ENCODE peak calls at places on chromosomes 7 and 10, in eight cellular contexts. G is cardiac muscle cell, X is left ventricle myocardium inferior, F is pancreas, D is fibroblast of lung, U is prostate gland, B is upper lobe of right lung, Y is HCT116. A is an unnamed sample.

GRCh38 chr10:5545426-5545777 is 20.6 kb downstream of the CALML3 start:
- DNase-seq in Y (no peak), X (no peak), F (no peak), B (no peak), G (no peak), U (no peak), D (peak; percentile 42), A (no peak)

GRCh38 chr7:28872226-28872625 is 85.9 kb downstream of the TRIL start:
- DNase-seq in F (no peak), U (no peak), B (no peak), X (no peak), D (no peak), Y (no peak), G (peak; percentile 32), A (peak; percentile 29)

GRCh38 chr7:9945882-9946281 is 1027.8 kb upstream of the PHF14 start:
- DNase-seq in X (no peak), Y (no peak), U (no peak), G (no peak), F (no peak), D (peak; percentile 19), B (no peak), A (no peak)

GRCh38 chr10:26640391-26640790 is 57.1 kb upstream of the PDSS1 start:
- DNase-seq in D (no peak), B (no peak), F (no peak), G (no peak), U (no peak), X (no peak), Y (no peak), A (no peak)

GRCh38 chr10:102578782-102579181 is 65.5 kb upstream of the TRIM8 start:
- DNase-seq in U (no peak), B (no peak), Y (no peak), G (no peak), F (no peak), X (no peak), D (no peak), A (no peak)

GRCh38 chr10:91043173-91043910 is 122.5 kb upstream of the ANKRD1 start:
- DNase-seq in U (no peak), F (no peak), Y (peak; percentile 21), X (no peak), B (no peak), D (peak; percentile 45), G (peak; percentile 54), A (peak; percentile 43)

GRCh38 chr7:17617857-17618651 is 319.6 kb downstream of the AHR start:
- DNase-seq in G (no peak), B (no peak), F (no peak), D (no peak), Y (no peak), U (no peak), X (no peak), A (no peak)

GRCh38 chr7:89002942-89003618 is 207.5 kb upstream of the TEX47 start:
- DNase-seq in F (no peak), G (peak; percentile 0), D (no peak), B (no peak), X (no peak), U (no peak), Y (no peak), A (no peak)

GRCh38 chr7:94374231-94374630 is 20.5 kb upstream of the COL1A2 start:
- DNase-seq in G (peak; percentile 96), B (peak; percentile 66), D (peak; percentile 93), X (peak; percentile 79), U (no peak), Y (no peak), F (no peak), A (no peak)

DNA sequence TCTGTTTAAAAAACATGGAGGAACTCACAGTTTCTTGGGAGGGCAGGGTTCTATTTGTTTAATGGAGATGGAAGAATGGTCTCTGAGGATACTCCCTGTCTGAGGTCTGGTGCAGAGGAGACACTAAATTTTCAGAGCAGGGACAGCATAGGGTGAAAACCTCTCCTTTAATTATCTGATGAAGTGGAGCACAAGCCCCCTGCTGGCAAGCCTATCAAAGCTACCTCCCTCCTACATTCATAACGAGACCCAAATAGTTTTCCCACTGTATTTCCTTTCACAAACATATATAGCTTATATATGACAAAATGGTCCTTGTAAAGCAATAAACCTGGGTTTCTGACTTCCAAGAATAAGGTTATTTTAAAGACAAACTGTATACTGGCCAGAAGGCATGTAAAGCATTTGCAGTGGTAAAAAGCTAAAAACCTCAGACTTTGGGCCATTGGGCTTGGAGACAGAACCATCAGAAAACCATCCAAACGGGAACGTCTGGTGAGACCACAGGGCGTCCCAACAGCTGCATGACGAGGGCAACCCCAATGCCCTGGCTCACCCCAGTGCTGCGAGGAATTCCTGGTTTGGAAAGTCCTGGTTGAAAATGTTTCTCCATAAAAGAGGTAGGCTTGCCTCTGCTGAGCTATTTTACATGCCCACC is 201.3 kb downstream of the FANK1 start:
- DNase-seq in U (no peak), F (no peak), Y (no peak), D (no peak), B (no peak), X (no peak), G (no peak), A (peak; percentile 26)
- TF ChIP-seq CTCF in U (no peak), F (no peak), Y (peak; percentile 55), D (no peak), B (no peak), X (peak; percentile 30), G (peak; percentile 24), A (no peak)

GRCh38 chr10:125911990-125912389 is 15.6 kb downstream of the FANK1 start:
- DNase-seq in F (peak; percentile 85), U (peak; percentile 73), B (no peak), X (no peak), D (no peak), Y (no peak), G (no peak), A (no peak)

GRCh38 chr10:125916977-125917376 is 20.6 kb downstream of the FANK1 start:
- DNase-seq in B (no peak), F (no peak), X (no peak), D (no peak), Y (no peak), U (no peak), G (no peak), A (no peak)

DNA sequence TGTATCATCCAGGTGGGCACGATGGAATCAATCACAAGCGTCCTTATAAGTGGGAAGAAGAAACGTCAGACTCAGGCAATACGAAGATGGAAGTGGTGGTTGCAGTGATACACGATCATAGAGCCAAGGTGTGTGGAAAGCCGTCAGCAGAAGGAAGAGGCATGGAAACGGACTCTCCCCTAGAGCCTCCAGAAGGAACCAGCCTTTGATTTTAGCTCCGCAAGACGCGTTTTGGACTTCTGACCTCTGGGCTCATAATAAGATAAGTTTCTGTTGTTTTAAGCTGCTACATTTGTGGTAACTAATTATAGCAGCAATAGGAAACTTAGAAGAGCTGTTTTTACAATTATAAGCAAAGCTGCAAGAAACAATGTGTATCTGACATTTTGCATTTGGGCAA is 14.8 kb downstream of the FANK1 start:
- DNase-seq in G (no peak), U (no peak), D (no peak), X (no peak), F (peak; percentile 39), B (no peak), Y (no peak), A (no peak)
- H3K27ac ChIP-seq in G (no peak overlapping the region), U (no peak overlapping the region), D (no peak overlapping the region), X (no peak overlapping the region), F (peak overlapping the region; percentile 64), B (no peak overlapping the region), Y (no peak overlapping the region), A (no peak overlapping the region)

GRCh38 chr7:139360210-139360947 is 685 bp downstream of the LUC7L2 start:
- DNase-seq in G (peak; percentile 96), U (peak; percentile 99), Y (peak; percentile 87), F (peak; percentile 97), X (peak; percentile 97), B (peak; percentile 98), D (peak; percentile 93), A (peak; percentile 98)
- TF ChIP-seq CTCF in G (no peak), U (no peak), Y (no peak), F (no peak), X (no peak), B (no peak), D (no peak), A (no peak)

DNA sequence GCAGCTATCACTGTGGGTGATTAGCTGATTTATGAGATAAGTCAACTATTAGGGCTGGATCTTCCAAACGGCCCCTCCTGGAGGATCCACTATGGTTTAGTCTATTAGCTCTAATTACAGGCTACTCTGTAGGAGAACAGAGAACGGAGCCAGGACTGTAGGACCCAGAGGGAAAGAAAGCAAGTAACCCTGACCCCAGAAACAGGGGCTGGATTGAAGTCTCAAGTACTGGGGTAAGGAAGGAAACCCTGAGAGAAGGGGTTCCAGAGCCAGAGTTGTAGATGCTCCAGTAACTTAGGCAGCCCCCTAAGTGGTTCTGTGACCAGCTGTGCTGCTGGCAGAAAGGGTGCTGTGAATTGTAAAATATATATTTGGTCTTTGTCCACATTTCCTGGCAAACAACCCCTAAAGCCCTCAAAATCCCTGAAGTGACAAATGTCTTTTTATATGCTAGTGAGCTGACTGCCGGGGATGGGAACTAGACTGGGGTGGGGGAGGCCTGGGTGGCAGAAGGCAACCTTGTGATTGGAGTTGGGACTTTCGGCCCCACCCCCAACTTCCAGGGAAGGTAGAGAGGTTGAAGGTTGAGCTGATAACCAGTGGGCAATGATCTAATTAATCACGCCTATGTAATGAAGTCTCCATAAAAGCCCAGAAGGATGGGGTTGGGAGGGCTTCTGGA is 2.8 kb downstream of the EPHA1 start:
- DNase-seq in F (no peak), U (no peak), B (no peak), X (no peak), D (peak; percentile 45), Y (no peak), G (no peak), A (no peak)
- H3K27ac ChIP-seq in F (no peak overlapping the region), U (no peak overlapping the region), B (peak overlapping the region; percentile 17), X (no peak overlapping the region), D (no peak overlapping the region), Y (no peak overlapping the region), G (no peak overlapping the region), A (no peak overlapping the region)

GRCh38 chr7:157949711-157950110 is 612.9 kb downstream of the DNAJB6 start:
- DNase-seq in F (no peak), Y (peak; percentile 33), X (no peak), D (no peak), G (no peak), U (no peak), B (no peak), A (peak; percentile 17)
- TF ChIP-seq CTCF in F (no peak), Y (no peak), X (no peak), D (no peak), G (no peak), U (no peak), B (no peak), A (no peak)

DNA sequence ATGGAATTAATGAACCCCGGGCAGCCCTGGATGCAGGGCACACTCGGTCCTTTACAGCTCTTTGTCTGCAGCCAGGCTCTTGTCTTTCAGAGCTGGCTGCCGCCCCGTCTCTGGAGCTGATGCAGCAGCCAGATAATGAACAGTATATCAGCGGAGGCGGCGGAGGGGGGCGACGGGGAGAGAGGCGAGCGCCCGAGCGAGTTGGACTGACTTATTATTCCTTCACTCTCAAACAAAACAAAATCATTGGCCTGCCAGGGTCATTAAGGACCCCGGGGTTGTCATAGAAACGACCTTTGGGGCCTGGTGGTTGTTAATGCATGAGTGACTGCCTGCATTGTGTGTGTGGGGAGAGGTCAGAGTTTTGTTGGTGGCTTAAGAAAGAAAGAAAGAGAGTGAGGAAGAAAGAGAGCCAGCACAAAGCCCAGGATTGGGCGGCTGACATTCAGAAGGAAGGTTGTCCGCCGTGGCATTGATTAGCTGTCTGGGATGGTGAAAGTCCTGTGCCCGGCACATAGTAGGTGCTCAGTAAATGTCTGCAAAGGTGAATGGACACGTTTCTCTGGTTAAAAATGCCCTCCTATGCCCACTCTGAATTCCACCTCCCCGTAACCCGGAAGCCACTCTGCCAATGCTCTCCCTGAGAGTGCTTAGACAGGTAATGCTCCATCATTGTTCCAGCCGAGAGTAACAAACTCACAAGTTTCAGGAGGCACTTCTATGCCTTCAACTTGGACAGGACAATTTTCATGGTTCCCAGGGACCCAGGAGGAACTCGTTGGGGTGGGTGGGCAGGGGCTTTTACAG is 411.7 kb upstream of the ZMIZ1 start:
- DNase-seq in Y (no peak), F (no peak), U (peak; percentile 39), B (no peak), X (no peak), G (peak; percentile 17), D (peak; percentile 38), A (no peak)
- H3K27ac ChIP-seq in Y (no peak overlapping the region), F (no peak overlapping the region), U (no peak overlapping the region), B (peak overlapping the region; percentile 58), X (no peak overlapping the region), G (peak overlapping the region; percentile 50), D (no peak overlapping the region), A (no peak overlapping the region)